ENCODE peak calls at places on chromosomes 3 and 15, in eight cellular contexts. V is OCI-LY7, F is keratinocyte, Y is H1, R is IMR-90, G is PC-9, M is PC-3, L is GM23248. K is an unnamed sample.

GRCh38 chr3:195537995-195538394 is 5.1 kb downstream of the PPP1R2 start:
- DNase-seq in V (peak), G (peak), L (no peak), R (no peak), Y (no peak), M (no peak), F (no peak), K (peak)

GRCh38 chr3:195887670-195888069 is 20.7 kb downstream of the TNK2 start:
- DNase-seq in G (no peak), Y (no peak), F (no peak), L (no peak), R (no peak), V (no peak), M (no peak), K (no peak)

GRCh38 chr15:55282284-55282833 is 7.3 kb downstream of the RAB27A start:
- DNase-seq in L (peak), G (peak), F (no peak), V (no peak), R (peak), Y (no peak), M (peak), K (no peak)

GRCh38 chr15:70083423-70083822 is 14.3 kb downstream of the TLE3 start:
- DNase-seq in L (no peak), G (no peak), M (no peak), V (no peak), F (no peak), R (no peak), Y (no peak), K (no peak)

GRCh38 chr3:47370887-47371697 is 9.7 kb upstream of the PTPN23 start:
- DNase-seq in M (no peak), G (no peak), R (no peak), F (no peak), L (peak), V (peak), Y (no peak), K (peak)

GRCh38 chr3:62688050-62688449 is 187.2 kb downstream of the CADPS start:
- DNase-seq in R (no peak), Y (no peak), M (peak), F (peak), L (peak), V (no peak), G (no peak), K (no peak)

GRCh38 chr3:139227165-139227564 is 116.7 kb upstream of the MRPS22 start:
- DNase-seq in L (no peak), R (no peak), F (no peak), V (no peak), Y (no peak), M (no peak), G (no peak), K (no peak)

GRCh38 chr3:31008986-31009385 is 114.5 kb upstream of the GADL1 start:
- DNase-seq in R (peak), G (no peak), L (peak), F (peak), V (no peak), M (peak), Y (no peak), K (no peak)

GRCh38 chr3:102531686-102532085 is 96.9 kb downstream of the ZPLD1 start:
- DNase-seq in F (no peak), V (no peak), G (no peak), R (no peak), L (no peak), Y (no peak), M (peak), K (no peak)

GRCh38 chr15:50685191-50685975 is 1.2 kb downstream of the TRPM7 start:
- DNase-seq in R (peak), L (peak), V (peak), Y (no peak), M (peak), F (no peak), G (no peak), K (no peak)

GRCh38 chr15:35108453-35108852 is 23.4 kb upstream of the NANOGP8 start:
- DNase-seq in G (no peak), L (no peak), R (no peak), V (no peak), M (no peak), Y (no peak), F (no peak), K (no peak)

GRCh38 chr3:49718419-49719213 is 868 bp downstream of the AMIGO3 start:
- DNase-seq in R (no peak), L (no peak), G (no peak), Y (peak), M (no peak), F (no peak), V (no peak), K (no peak)

GRCh38 chr3:123469323-123469995 is 20.6 kb upstream of the ADCY5 start:
- DNase-seq in G (no peak), Y (no peak), M (no peak), F (no peak), L (no peak), R (no peak), V (no peak), K (no peak)

GRCh38 chr15:65424683-65425082 is 1.9 kb upstream of the IGDCC4 start:
- DNase-seq in Y (no peak), G (no peak), M (no peak), F (no peak), L (no peak), V (no peak), R (no peak), K (no peak)

GRCh38 chr15:48242015-48242414 is 35.9 kb downstream of the SLC12A1 start:
- DNase-seq in F (no peak), V (no peak), R (no peak), Y (no peak), G (no peak), L (no peak), M (no peak), K (no peak)

GRCh38 chr3:153829596-153830170 is 291.5 kb upstream of the ARHGEF26 start:
- DNase-seq in Y (no peak), F (no peak), R (no peak), G (no peak), M (peak), L (peak), V (no peak), K (no peak)

GRCh38 chr15:23438816-23439466 is 8.1 kb downstream of the GOLGA6L2 start:
- DNase-seq in F (no peak), G (no peak), L (no peak), Y (no peak), M (no peak), R (no peak), V (no peak), K (peak)

GRCh38 chr3:16240229-16241023 is 24.3 kb downstream of the DPH3 start:
- DNase-seq in V (no peak), F (no peak), L (peak), G (peak), R (peak), M (peak), Y (no peak), K (no peak)

GRCh38 chr3:71048948-71049347 is 534.6 kb downstream of the FOXP1 start:
- DNase-seq in M (peak), L (no peak), V (no peak), Y (no peak), F (no peak), R (no peak), G (no peak), K (no peak)

GRCh38 chr15:44712108-44713005 is 1.0 kb downstream of the B2M start:
- DNase-seq in M (peak), R (peak), G (peak), V (peak), Y (no peak), F (no peak), L (peak), K (peak)

GRCh38 chr3:108565506-108565905 is 23.7 kb downstream of the CIP2A start:
- DNase-seq in L (no peak), M (no peak), R (no peak), F (no peak), G (no peak), V (no peak), Y (no peak), K (no peak)

GRCh38 chr15:40937762-40938529 is 8.8 kb downstream of the DLL4 start:
- DNase-seq in Y (no peak), M (peak), R (no peak), L (peak), V (no peak), G (peak), F (no peak), K (no peak)

GRCh38 chr3:98209244-98209643 is 42.7 kb downstream of the OR5H15 start:
- DNase-seq in G (peak), M (no peak), V (no peak), L (no peak), R (no peak), F (no peak), Y (no peak), K (no peak)

DNA sequence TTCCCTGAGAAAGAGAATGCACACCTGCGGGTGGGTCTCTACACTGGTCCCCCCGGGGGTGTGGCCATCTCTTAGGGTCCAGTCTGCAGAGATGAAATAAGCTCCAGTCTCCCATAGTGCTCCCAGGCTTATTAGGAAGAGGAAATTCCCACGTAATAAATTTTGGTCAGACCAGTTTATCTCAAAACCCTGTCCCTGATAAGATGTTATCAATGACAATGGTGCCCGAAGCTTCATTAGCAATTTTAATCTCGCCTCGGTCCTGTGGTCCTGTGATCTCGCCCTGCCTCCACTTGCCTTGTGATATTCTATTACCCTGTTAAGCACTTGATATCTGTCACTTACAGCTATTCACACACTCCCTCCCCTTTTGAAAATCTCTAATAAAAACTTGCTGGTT is 46.8 kb downstream of the OR5H15 start:
- DNase-seq in R (no peak), V (no peak), F (no peak), Y (no peak), G (no peak), M (no peak), L (no peak), K (no peak)
- H3K4me2 ChIP-seq in R (no peak), V (no peak), F (no peak), Y (peak), G (no peak), M (no peak), L (no peak), K (no peak)

DNA sequence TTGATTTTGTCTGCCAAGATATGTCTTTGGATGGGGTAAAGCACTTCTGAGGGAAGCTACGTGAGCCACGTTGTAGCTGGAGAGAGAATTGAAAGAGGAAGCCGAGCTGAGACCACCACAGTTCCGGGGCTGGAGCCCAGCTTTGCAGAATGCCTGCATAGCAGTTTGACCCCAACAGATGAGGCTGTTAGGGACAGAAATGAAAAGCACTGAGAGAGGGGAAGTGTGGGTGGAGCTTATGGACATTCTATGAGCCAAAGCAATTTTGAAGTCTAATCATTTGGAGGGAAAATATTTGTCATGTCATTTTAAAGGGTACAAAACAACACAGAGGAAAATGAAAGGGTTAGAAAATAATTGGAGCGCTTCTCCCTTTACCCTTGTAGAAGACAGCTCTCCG is 45.4 kb downstream of the LIPC start:
- DNase-seq in Y (no peak), V (peak), L (no peak), F (no peak), M (no peak), G (no peak), R (no peak), K (no peak)
- H3K4me2 ChIP-seq in Y (no peak), V (peak), L (no peak), F (no peak), M (no peak), G (no peak), R (peak), K (no peak)

DNA sequence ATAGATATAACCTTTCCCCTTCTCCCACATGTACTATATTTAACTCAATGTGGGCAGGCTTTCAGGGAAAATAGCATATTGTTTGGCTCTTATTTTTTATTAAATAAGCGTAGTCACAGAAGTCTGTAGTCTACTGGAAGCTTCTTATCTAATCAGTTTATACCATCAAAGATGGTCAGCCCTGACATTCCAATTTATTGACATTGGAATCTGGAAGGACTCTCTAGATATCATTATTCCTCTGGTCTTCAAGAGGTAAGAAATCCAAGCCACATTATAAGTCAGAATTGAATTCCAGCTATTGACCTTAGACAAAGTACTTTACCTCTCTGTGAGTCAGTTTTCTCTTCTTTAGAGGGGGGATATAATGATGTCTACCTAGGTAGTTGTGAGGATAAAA is 38.5 kb upstream of the SCAANT1 start:
- DNase-seq in R (no peak), V (no peak), M (no peak), F (no peak), L (no peak), Y (no peak), G (no peak), K (no peak)
- H3K4me2 ChIP-seq in R (peak), V (no peak), M (no peak), F (no peak), L (no peak), Y (no peak), G (no peak), K (peak)

GRCh38 chr3:97719156-97719821 is 45.3 kb upstream of the ARL6 start:
- DNase-seq in F (peak), L (peak), V (peak), Y (peak), M (peak), R (peak), G (peak), K (peak)
- H3K4me2 ChIP-seq in F (peak), L (peak), V (no peak), Y (no peak), M (peak), R (peak), G (peak), K (peak)

GRCh38 chr3:57974796-57975388 is 33.3 kb upstream of the FLNB start:
- DNase-seq in L (peak), R (peak), G (peak), Y (no peak), V (no peak), F (peak), M (peak), K (no peak)

GRCh38 chr3:57971975-57972374 is 36.2 kb upstream of the FLNB start:
- DNase-seq in F (no peak), V (no peak), R (no peak), G (peak), M (peak), L (no peak), Y (no peak), K (no peak)

GRCh38 chr3:57973715-57974477 is 34.3 kb upstream of the FLNB start:
- DNase-seq in V (no peak), F (no peak), Y (no peak), L (no peak), M (peak), G (no peak), R (no peak), K (no peak)

GRCh38 chr3:57968499-57968898 is 39.7 kb upstream of the FLNB start:
- DNase-seq in M (no peak), Y (no peak), F (no peak), G (no peak), R (no peak), V (no peak), L (no peak), K (no peak)

GRCh38 chr3:57972421-57973111 is 35.7 kb upstream of the FLNB start:
- DNase-seq in R (no peak), L (no peak), F (no peak), V (peak), Y (no peak), M (peak), G (peak), K (no peak)
- H3K4me2 ChIP-seq in R (no peak), L (no peak), F (peak), V (no peak), Y (no peak), M (peak), G (peak), K (no peak)

GRCh38 chr3:55620361-55621025 is 133.4 kb upstream of the WNT5A start:
- DNase-seq in L (peak), F (peak), Y (no peak), M (peak), V (no peak), G (peak), R (peak), K (no peak)
- H3K4me2 ChIP-seq in L (no peak), F (peak), Y (no peak), M (peak), V (no peak), G (peak), R (peak), K (no peak)

DNA sequence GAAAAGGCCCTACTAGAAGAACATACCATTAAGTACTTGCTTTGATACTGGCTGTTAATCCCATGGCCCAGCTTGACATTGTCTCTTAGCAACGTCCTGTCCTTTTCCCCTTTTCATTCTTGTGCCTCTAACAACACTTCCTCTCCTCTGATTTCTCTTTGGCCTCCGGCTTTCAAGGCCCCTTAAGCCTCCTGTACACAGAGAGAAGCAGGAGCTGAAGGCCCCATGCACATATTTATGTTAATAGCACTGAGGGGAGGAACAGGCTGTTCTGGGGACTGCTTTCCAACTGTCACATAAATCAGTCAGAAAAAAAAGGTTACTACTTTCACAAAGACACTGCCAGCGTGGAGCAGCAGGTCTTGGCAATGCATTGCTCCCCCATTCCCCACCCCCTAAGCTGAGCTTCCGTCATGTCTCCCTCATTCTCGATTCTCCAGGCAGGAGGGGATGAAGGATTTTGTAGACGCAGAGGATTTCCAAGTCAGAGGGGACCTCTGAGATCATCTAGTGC is 257.4 kb upstream of the ADAMTS9 start:
- DNase-seq in Y (no peak), F (no peak), R (no peak), G (no peak), L (no peak), M (no peak), V (no peak), K (no peak)
- H3K4me2 ChIP-seq in Y (peak), F (no peak), R (no peak), G (no peak), L (no peak), M (no peak), V (no peak), K (no peak)